ENCODE peak calls at places on chromosomes 3 and 15, in four cellular contexts. F, Z, X and I are unnamed samples.

GRCh38 chr15:74326759-74327158 is 40.7 kb downstream of the CYP11A1 start:
- DNase-seq in Z (no peak), F (no peak), X (no peak), I (no peak)

GRCh38 chr15:101207867-101208288 is 44.0 kb downstream of the CHSY1 start:
- DNase-seq in F (no peak), X (peak; percentile 89), Z (no peak), I (no peak)

GRCh38 chr3:136984837-136985236 is 27.1 kb downstream of the IL20RB start:
- DNase-seq in F (no peak), X (peak; percentile 27), Z (no peak), I (no peak)

GRCh38 chr3:37510749-37511148 is 336.4 kb upstream of the LRRFIP2 start:
- DNase-seq in F (no peak), X (no peak), Z (no peak), I (no peak)

GRCh38 chr3:123154346-123154985 is 47.3 kb upstream of the SEC22A start:
- DNase-seq in X (no peak), Z (no peak), F (no peak), I (no peak)

GRCh38 chr3:27349832-27350231 is 19.4 kb downstream of the NEK10 start:
- DNase-seq in F (no peak), Z (no peak), X (no peak), I (no peak)

GRCh38 chr3:99128740-99129505 is 227.4 kb upstream of the DCBLD2 start:
- DNase-seq in F (peak; percentile 79), Z (no peak), X (peak; percentile 94), I (no peak)

GRCh38 chr3:46987485-46988401 is 8.3 kb downstream of the NBEAL2 start:
- DNase-seq in Z (no peak), X (no peak), F (no peak), I (peak; percentile 79)

GRCh38 chr3:39181408-39182335 is 10.7 kb downstream of the XIRP1 start:
- DNase-seq in X (no peak), Z (no peak), F (no peak), I (peak; percentile 30)

GRCh38 chr3:87796137-87796899 is 262.5 kb downstream of the CGGBP1 start:
- DNase-seq in X (no peak), Z (no peak), F (no peak), I (no peak)

GRCh38 chr3:150180349-150180748 is 209.7 kb upstream of the PFN2 start:
- DNase-seq in X (peak; percentile 90), Z (no peak), F (no peak), I (no peak)

GRCh38 chr3:31550452-31551251 is 17.9 kb downstream of the STT3B start:
- DNase-seq in F (no peak), Z (peak; percentile 36), X (peak; percentile 40), I (peak; percentile 49)

GRCh38 chr3:11005686-11006256 is 13.2 kb downstream of the SLC6A1 start:
- DNase-seq in Z (no peak), X (no peak), F (no peak), I (no peak)

DNA sequence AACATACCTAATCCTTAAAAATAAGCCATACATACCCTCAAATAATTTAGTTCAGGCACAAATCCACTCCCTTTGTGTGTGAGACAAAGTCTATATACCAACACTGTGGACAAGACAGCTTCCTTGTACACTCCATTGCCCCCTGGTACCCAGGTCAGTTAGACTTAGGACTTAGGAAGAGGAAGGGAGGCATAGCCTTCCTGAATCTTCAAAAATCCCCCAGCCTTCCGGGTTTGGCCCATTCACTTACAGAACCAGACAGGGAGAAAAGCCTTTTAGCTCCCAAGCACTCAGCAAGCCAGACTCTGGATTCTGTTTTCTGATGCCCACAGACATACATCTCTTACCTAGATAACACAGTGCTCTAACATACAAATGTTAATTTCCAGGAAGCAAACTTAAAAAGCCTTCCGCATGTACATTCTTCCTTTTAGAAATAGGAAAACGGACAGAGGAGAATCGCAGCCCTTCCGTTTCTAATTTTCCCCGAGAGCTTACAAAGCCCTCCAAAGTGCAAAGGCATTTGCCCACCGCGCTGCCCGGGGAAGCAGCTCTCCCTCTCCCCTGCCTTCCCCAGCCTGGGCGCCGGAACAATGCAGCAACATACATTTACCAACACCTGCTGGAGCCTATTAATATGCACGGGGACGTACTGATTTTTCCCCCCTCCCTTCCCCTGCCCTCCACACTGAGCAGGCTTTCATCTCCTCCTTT is 442.1 kb downstream of the MAGI1 start:
- DNase-seq in F (no peak), X (no peak), Z (peak; percentile 49), I (no peak)
- H3K79me2 ChIP-seq in F (no peaks in the 10 kb centered on the region), X (no peaks in the 10 kb centered on the region), Z (peaks cover 62% of the 10 kb centered on the region), I (no peaks in the 10 kb centered on the region)

DNA sequence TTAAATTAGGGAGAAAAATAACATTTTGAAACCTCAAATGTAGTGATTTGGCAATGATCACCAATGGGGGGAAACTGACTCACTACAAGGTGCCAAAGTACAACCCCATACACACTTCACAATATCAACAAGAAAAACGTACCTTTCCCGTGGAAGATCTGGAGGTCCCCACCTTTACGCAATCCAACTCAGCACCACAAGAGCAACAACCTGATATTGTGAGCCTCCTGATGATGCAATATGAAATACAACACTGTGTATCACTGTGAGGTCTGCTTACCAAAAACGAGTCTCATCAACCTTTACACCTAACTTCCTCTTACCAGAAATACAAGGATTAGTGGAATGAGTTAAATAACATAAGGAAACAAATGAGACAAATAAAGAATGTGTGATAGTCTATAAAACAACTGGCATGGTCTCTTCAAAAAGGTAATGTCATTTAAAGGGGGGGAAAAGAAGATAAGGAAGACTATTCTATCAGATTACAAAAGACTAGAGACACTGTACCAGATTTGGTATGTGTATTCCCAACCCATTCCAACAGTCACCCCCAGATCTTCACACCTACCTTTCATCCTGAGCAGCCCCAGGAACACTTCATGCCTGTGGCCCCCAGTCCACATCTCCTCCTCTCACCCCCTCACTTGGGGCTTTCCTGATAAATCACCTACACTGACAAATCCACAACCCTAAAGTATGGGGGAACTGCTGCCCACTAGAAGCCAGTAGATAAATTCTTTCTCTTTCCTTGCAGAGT is 27.7 kb downstream of the DLG1 start:
- DNase-seq in Z (no peak), F (no peak), X (no peak), I (no peak)
- H4K20me1 ChIP-seq in Z (peaks cover 86% of the 10 kb centered on the region), F (peaks cover 14% of the 10 kb centered on the region), X (no peaks in the 10 kb centered on the region), I (peaks cover 31% of the 10 kb centered on the region)

DNA sequence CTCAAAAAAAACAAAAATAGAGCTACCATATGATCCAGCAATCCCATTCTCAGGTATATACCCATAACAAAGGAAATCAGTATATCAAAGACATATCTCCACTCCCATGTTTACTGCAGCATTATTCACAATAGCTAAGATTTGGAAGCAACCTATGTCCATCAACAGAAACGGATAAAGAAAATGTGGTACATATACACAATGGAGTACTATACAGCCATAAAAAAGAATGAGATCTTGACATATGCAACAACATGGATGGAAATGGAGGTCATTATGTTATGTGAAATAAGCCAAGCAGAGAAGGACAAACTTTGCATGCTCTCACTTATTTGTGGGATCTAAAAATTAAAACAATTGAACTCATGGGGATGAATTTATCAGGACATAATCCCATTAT is 19.6 kb downstream of the PEAK1 start:
- DNase-seq in F (no peak), X (no peak), Z (no peak), I (no peak)
- H3K79me2 ChIP-seq in F (peaks cover 9% of the 10 kb centered on the region), X (peaks cover 86% of the 10 kb centered on the region), Z (peaks cover 91% of the 10 kb centered on the region), I (no peaks in the 10 kb centered on the region)

GRCh38 chr3:43286886-43287301 is 554 bp downstream of the SNRK start:
- DNase-seq in Z (peak; percentile 72), F (no peak), X (peak; percentile 20), I (no peak)

GRCh38 chr3:43289401-43289800 is 3.1 kb downstream of the SNRK start:
- DNase-seq in Z (no peak), X (no peak), F (no peak), I (no peak)

GRCh38 chr3:43288366-43288765 is 2.0 kb downstream of the SNRK start:
- DNase-seq in Z (no peak), X (peak; percentile 61), F (no peak), I (peak; percentile 51)

GRCh38 chr3:43287514-43287913 is 1.2 kb downstream of the SNRK start:
- DNase-seq in F (no peak), X (peak; percentile 14), Z (no peak), I (peak; percentile 10)

DNA sequence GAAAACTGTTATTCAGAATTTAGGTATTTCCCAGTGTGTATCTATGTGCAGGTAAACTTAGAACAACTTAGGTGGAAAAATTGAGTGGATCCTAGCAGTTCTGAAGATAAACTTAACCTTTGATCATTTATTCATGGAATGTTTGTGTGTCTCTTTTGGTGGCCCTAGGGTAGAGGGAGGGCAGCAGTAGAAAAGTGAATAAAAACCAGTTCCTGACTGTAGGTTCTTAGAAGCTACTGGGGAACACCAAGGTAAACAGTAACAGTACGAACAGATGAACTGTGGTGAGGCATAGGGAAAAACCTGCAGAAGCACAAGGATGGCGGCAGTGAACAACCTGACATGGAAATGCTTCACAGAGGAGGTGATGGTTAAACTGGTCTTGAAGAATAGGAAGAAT is 2.5 kb downstream of the SNRK start:
- DNase-seq in F (no peak), X (no peak), Z (no peak), I (no peak)
- H4K20me1 ChIP-seq in F (no peaks in the 10 kb centered on the region), X (no peaks in the 10 kb centered on the region), Z (peaks cover 69% of the 10 kb centered on the region), I (peaks cover 32% of the 10 kb centered on the region)

GRCh38 chr15:28260317-28260716 is 61.7 kb downstream of the HERC2 start:
- DNase-seq in X (no peak), Z (no peak), F (no peak), I (no peak)

GRCh38 chr15:28262438-28262837 is 59.5 kb downstream of the HERC2 start:
- DNase-seq in Z (no peak), F (no peak), X (no peak), I (no peak)

GRCh38 chr15:28264166-28264565 is 57.8 kb downstream of the HERC2 start:
- DNase-seq in Z (no peak), F (no peak), X (no peak), I (no peak)

GRCh38 chr15:28265334-28266019 is 56.5 kb downstream of the HERC2 start:
- DNase-seq in X (no peak), F (no peak), Z (no peak), I (no peak)

DNA sequence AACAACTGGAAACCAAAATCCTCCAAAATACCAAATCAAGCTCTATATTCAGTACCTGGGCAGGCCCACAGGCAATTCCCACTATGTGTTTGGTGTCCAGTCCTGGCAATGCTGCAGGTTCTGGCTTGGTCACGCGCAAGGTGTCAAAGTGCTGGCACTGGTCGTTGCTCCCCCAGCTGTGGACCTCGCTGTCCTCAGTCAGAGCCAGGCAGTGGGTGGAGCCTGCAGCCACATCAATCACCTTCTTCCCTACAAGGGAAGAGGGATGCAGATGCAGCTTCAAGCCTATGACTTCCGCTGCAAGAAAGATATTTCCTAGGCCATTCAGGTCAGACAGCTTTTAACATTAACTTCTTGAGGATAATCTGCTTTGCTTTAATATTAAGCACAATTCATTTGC is 61.3 kb downstream of the HERC2 start:
- DNase-seq in Z (peak; percentile 22), F (no peak), X (no peak), I (no peak)
- H3K79me2 ChIP-seq in Z (peaks cover 3% of the 10 kb centered on the region), F (peaks cover 49% of the 10 kb centered on the region), X (no peaks in the 10 kb centered on the region), I (no peaks in the 10 kb centered on the region)